ENCODE peak calls at places on chromosomes 5 and 9, in four cellular contexts. Q, M, G and K are unnamed samples.

GRCh38 chr5:14399054-14399657 is 182.4 kb upstream of the OTULINL start:
- DNase-seq in Q (peak), M (peak), G (no peak), K (peak)

GRCh38 chr5:113219695-113220094 is 215.1 kb downstream of the TSSK1B start:
- DNase-seq in Q (no peak), M (no peak), G (no peak), K (no peak)

GRCh38 chr5:10454591-10455272 is 13.1 kb downstream of the ROPN1L start:
- DNase-seq in Q (no peak), M (peak), G (no peak), K (no peak)

GRCh38 chr9:4235951-4236804 is 63.7 kb downstream of the GLIS3 start:
- DNase-seq in Q (no peak), M (peak), G (no peak), K (no peak)

GRCh38 chr5:157820593-157821252 is 38.2 kb downstream of the CLINT1 start:
- DNase-seq in Q (peak), M (peak), G (no peak), K (peak)

GRCh38 chr9:97640290-97640689 is 6.7 kb downstream of the NCBP1 start:
- DNase-seq in Q (no peak), M (no peak), G (no peak), K (no peak)

GRCh38 chr9:76136986-76137385 is 246.5 kb downstream of the PCSK5 start:
- DNase-seq in Q (no peak), M (peak), G (no peak), K (no peak)

GRCh38 chr5:159106193-159106568 is 6.5 kb upstream of the EBF1 start:
- DNase-seq in Q (no peak), M (no peak), G (no peak), K (no peak)

GRCh38 chr9:129665814-129666511 is 516 bp downstream of the PRRX2 start:
- DNase-seq in Q (no peak), M (no peak), G (no peak), K (no peak)

GRCh38 chr5:23820764-23821471 is 313.5 kb downstream of the PRDM9 start:
- DNase-seq in Q (no peak), M (peak), G (no peak), K (no peak)

GRCh38 chr9:7777776-7778175 is 21.8 kb downstream of the DMAC1 start:
- DNase-seq in Q (no peak), M (no peak), G (no peak), K (no peak)

GRCh38 chr5:55188656-55189380 is 15.8 kb upstream of the CDC20B start:
- DNase-seq in Q (no peak), M (no peak), G (no peak), K (no peak)

GRCh38 chr9:78821126-78821822 is 524.3 kb downstream of the PSAT1 start:
- DNase-seq in Q (peak), M (peak), G (no peak), K (no peak)

GRCh38 chr5:157267766-157268480 is 2.0 kb downstream of the CYFIP2 start:
- DNase-seq in Q (no peak), M (no peak), G (no peak), K (no peak)

GRCh38 chr5:56200856-56201638 is 32.1 kb downstream of the ANKRD55 start:
- DNase-seq in Q (peak), M (peak), G (no peak), K (peak)

GRCh38 chr5:112824197-112824596 is 36.9 kb upstream of the SRP19 start:
- DNase-seq in Q (no peak), M (no peak), G (no peak), K (no peak)

GRCh38 chr5:85293139-85293785 is 908.6 kb upstream of the EDIL3 start:
- DNase-seq in Q (no peak), M (peak), G (no peak), K (no peak)

GRCh38 chr9:34253460-34253837 is 74.6 kb downstream of the UBAP1 start:
- DNase-seq in Q (no peak), M (peak), G (no peak), K (peak)

GRCh38 chr5:93930098-93930497 is 188.7 kb upstream of the POU5F2 start:
- DNase-seq in Q (no peak), M (no peak), G (no peak), K (no peak)

GRCh38 chr9:92508018-92508417 is 25.7 kb upstream of the ASPN start:
- DNase-seq in Q (no peak), M (no peak), G (no peak), K (no peak)

GRCh38 chr9:83622814-83623633 is at the start of gene IDNK:
- DNase-seq in Q (peak), M (peak), G (peak), K (peak)

GRCh38 chr5:132204736-132205135 is 22.9 kb downstream of the P4HA2 start:
- DNase-seq in Q (no peak), M (no peak), G (no peak), K (no peak)

GRCh38 chr5:132372122-132372521 is 2.6 kb downstream of the SLC22A5 start:
- DNase-seq in Q (no peak), M (no peak), G (no peak), K (no peak)

GRCh38 chr9:134325096-134325812 is 1.0 kb upstream of the RXRA start:
- DNase-seq in Q (peak), M (peak), G (no peak), K (no peak)

GRCh38 chr9:135256568-135257354 is 169.3 kb downstream of the OLFM1 start:
- DNase-seq in Q (no peak), M (no peak), G (no peak), K (no peak)

GRCh38 chr5:101687630-101688029 is 608.5 kb downstream of the SLCO4C1 start:
- DNase-seq in Q (no peak), M (no peak), G (no peak), K (no peak)

GRCh38 chr5:175658299-175659145 is 651 bp downstream of the HRH2 start:
- DNase-seq in Q (peak), M (no peak), G (no peak), K (no peak)

GRCh38 chr5:51829226-51829625 is 446.0 kb downstream of the ISL1 start:
- DNase-seq in Q (no peak), M (no peak), G (no peak), K (no peak)

GRCh38 chr9:87557996-87558395 is 60.3 kb downstream of the DAPK1 start:
- DNase-seq in Q (no peak), M (no peak), G (no peak), K (no peak)

GRCh38 chr5:96384353-96384752 is 48.7 kb downstream of the PCSK1 start:
- DNase-seq in Q (no peak), M (peak), G (peak), K (peak)

GRCh38 chr5:151097081-151097480 is 16.2 kb upstream of the TNIP1 start:
- DNase-seq in Q (no peak), M (no peak), G (no peak), K (no peak)

GRCh38 chr5:83815661-83816060 is 95.0 kb upstream of the HAPLN1 start:
- DNase-seq in Q (no peak), M (no peak), G (no peak), K (no peak)